ENCODE peak calls at places on chromosomes 6 and 20, in ten cellular contexts. R, X, I, J, N, P, G, M, W and H are unnamed samples.

GRCh38 chr6:109240370-109241084 is 141.7 kb downstream of the CD164 start:
- DNase-seq in R (no peak), X (no peak), I (no peak), J (no peak), N (no peak), P (no peak), G (peak), M (no peak), W (no peak), H (no peak)

GRCh38 chr6:95866732-95867131 is 149.0 kb upstream of the FUT9 start:
- DNase-seq in R (no peak), X (peak), I (no peak), J (no peak), N (peak), P (no peak), G (no peak), M (no peak), W (no peak), H (no peak)

GRCh38 chr20:33568378-33569289 is 78.7 kb downstream of the CBFA2T2 start:
- DNase-seq in R (no peak), X (no peak), I (no peak), J (no peak), N (peak), P (peak), G (no peak), M (no peak), W (peak), H (no peak)

GRCh38 chr20:19416627-19417026 is 204.2 kb downstream of the SLC24A3 start:
- DNase-seq in R (no peak), X (no peak), I (no peak), J (no peak), N (no peak), P (no peak), G (no peak), M (no peak), W (no peak), H (no peak)

GRCh38 chr6:111417181-111417585 is 65.8 kb downstream of the REV3L start:
- DNase-seq in R (no peak), X (peak), I (no peak), J (no peak), N (no peak), P (no peak), G (no peak), M (no peak), W (no peak), H (peak)

GRCh38 chr6:158752613-158753012 is 66.6 kb downstream of the EZR start:
- DNase-seq in R (no peak), X (peak), I (no peak), J (no peak), N (no peak), P (no peak), G (no peak), M (no peak), W (no peak), H (no peak)

GRCh38 chr6:42007753-42008528 is 42.4 kb upstream of the TAF8 start:
- DNase-seq in R (no peak), X (no peak), I (peak), J (no peak), N (no peak), P (peak), G (no peak), M (no peak), W (no peak), H (no peak)

GRCh38 chr6:151805286-151805840 is 2.1 kb upstream of the ESR1 start:
- DNase-seq in R (no peak), X (no peak), I (peak), J (no peak), N (no peak), P (no peak), G (peak), M (no peak), W (peak), H (no peak)

GRCh38 chr6:110196874-110197273 is 16.6 kb downstream of the CDC40 start:
- DNase-seq in R (no peak), X (no peak), I (no peak), J (no peak), N (no peak), P (no peak), G (no peak), M (no peak), W (no peak), H (no peak)

GRCh38 chr20:36929290-36929689 is 22.2 kb downstream of the SAMHD1 start:
- DNase-seq in R (no peak), X (peak), I (no peak), J (peak), N (no peak), P (no peak), G (peak), M (no peak), W (no peak), H (peak)

GRCh38 chr6:98975331-98975891 is 27.7 kb upstream of the FBXL4 start:
- DNase-seq in R (no peak), X (no peak), I (no peak), J (no peak), N (no peak), P (no peak), G (no peak), M (no peak), W (no peak), H (no peak)

GRCh38 chr6:111201764-111202163 is 114.5 kb downstream of the SLC16A10 start:
- DNase-seq in R (no peak), X (no peak), I (no peak), J (no peak), N (no peak), P (no peak), G (no peak), M (no peak), W (no peak), H (no peak)

GRCh38 chr6:143034689-143035334 is 25.9 kb upstream of the AIG1 start:
- DNase-seq in R (no peak), X (no peak), I (no peak), J (no peak), N (no peak), P (no peak), G (no peak), M (no peak), W (no peak), H (no peak)

DNA sequence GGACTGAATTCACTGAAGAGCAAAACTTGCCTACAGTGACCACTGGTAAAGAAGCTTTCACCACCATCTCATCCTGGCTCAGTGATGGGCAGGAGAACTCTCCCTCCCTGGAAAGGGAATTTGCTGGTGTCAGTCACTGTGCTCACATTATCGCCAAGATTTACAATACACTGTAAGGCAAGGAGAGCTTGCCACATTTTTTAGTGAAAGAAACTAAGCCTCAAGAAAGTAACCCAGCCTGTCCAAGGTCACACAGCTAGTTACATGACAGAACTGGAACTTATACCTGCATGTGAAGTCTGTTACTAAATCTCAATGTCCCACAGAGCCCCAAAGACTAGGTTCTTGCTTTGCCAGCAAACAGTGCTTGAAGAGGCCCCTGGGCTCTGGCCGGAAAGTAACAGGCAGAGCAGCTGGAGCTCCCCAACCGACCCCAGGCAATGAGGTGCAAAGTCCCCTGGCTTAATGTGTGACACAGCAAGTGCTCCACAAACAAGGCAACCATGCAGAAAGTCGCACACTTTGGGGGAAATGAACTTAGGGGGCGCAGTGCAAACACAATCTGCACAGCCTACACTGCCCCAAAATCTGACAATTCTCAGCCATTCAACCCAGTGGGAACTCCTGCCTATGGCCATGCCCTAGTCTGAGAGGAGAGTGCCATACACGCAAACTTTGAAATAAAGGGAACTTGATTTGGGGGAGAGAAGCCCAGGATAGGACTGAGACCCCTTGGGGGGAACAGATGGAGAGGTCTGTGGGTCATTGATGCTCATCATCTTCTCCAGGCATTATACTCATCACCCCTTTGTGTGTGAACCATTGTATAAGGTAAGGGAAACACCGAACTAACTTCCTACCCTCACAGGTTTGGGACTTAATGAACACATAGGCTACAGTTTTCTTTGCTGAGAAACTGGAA is 1.9 kb downstream of the BCL2L1 start:
- DNase-seq in R (no peak), X (no peak), I (no peak), J (no peak), N (no peak), P (no peak), G (no peak), M (no peak), W (no peak), H (no peak)
- TF ChIP-seq CTCF in R (no peak), X (no peak), I (no peak), J (no peak), N (no peak), P (peak), G (no peak), M (no peak), W (no peak), H (peak)

GRCh38 chr20:1875169-1875554 is 20.0 kb upstream of the SIRPA start:
- DNase-seq in R (no peak), X (no peak), I (no peak), J (no peak), N (no peak), P (no peak), G (no peak), M (no peak), W (no peak), H (no peak)
- TF ChIP-seq CTCF in R (no peak), X (no peak), I (no peak), J (no peak), N (no peak), P (no peak), G (no peak), M (no peak), W (no peak), H (no peak)

DNA sequence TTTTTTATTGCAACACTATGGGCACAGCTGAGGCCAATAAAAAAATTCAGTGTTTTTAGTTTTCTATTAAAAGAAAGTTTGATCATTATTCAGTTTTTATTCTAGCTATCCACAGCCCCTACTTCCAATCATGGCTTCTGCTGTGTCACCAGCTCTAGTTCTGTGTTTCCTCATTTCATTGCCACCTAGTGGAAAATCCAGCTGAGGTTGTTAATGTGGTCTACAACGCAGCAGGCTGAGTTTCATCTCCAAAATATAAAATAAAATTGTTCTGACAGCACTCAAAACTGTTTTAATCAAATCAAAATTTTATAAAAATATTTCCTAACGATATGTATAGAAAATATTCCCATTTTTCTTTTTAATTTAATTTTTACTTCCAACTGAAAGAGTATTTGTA is 13.6 kb downstream of the COL9A1 start:
- DNase-seq in R (no peak), X (no peak), I (no peak), J (no peak), N (no peak), P (no peak), G (no peak), M (no peak), W (no peak), H (no peak)
- TF ChIP-seq CTCF in R (no peak), X (no peak), I (no peak), J (peak), N (no peak), P (no peak), G (no peak), M (no peak), W (no peak), H (peak)

GRCh38 chr6:29620629-29621028 is 12.4 kb downstream of the GABBR1 start:
- DNase-seq in R (no peak), X (no peak), I (no peak), J (no peak), N (no peak), P (no peak), G (no peak), M (no peak), W (no peak), H (no peak)

GRCh38 chr6:29619578-29619977 is 13.4 kb downstream of the GABBR1 start:
- DNase-seq in R (no peak), X (no peak), I (no peak), J (no peak), N (no peak), P (no peak), G (no peak), M (no peak), W (no peak), H (no peak)

GRCh38 chr6:29617782-29618557 is 15.0 kb downstream of the GABBR1 start:
- DNase-seq in R (no peak), X (no peak), I (no peak), J (no peak), N (peak), P (no peak), G (no peak), M (no peak), W (no peak), H (no peak)
- TF ChIP-seq CTCF in R (no peak), X (peak), I (no peak), J (peak), N (peak), P (peak), G (peak), M (peak), W (no peak), H (peak)

DNA sequence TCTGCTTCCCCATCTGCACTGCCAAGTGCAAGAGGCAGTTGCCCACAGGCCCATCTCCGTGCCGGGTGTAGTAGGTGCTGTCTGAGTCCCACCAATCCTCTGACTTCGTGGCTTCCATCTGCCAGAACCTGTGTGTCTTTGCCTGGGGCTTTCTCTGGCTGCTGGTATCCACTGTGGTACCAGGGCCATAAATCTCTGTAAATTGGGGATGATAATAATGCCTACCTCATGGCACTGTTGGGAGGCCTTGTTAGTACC is 93.9 kb upstream of the RNF24 start:
- DNase-seq in R (no peak), X (no peak), I (no peak), J (no peak), N (no peak), P (no peak), G (no peak), M (no peak), W (no peak), H (no peak)
- TF ChIP-seq CTCF in R (no peak), X (no peak), I (no peak), J (no peak), N (no peak), P (no peak), G (no peak), M (no peak), W (no peak), H (no peak)